ENCODE peak calls at places on chromosomes 3 and 15, in nine cellular contexts. G is PC-3, M is omental fat pad, C is substantia nigra, S is heart left ventricle, V is AG04450, Z is stomach, K is cardiac fibroblast, A is activated T-helper 1 cell treated with Interleukin-2 at 50 U/mL for 16 hours. L is an unnamed sample.

GRCh38 chr15:63401078-63401477 is 19.4 kb upstream of the CA12 start:
- DNase-seq in Z (no peak), M (no peak), A (no peak), V (no peak), S (no peak), G (no peak), C (no peak), K (no peak), L (no peak)

GRCh38 chr3:171056528-171056927 is 30.0 kb upstream of the SLC2A2 start:
- DNase-seq in A (no peak), M (no peak), V (peak; percentile 15), C (no peak), Z (no peak), G (peak; percentile 72), K (peak; percentile 47), S (no peak), L (no peak)

GRCh38 chr3:32117324-32117723 is 10.9 kb downstream of the GPD1L start:
- DNase-seq in Z (no peak), A (no peak), G (peak; percentile 75), C (no peak), S (no peak), V (no peak), M (no peak), K (no peak), L (no peak)

GRCh38 chr3:66817946-66818557 is 180.1 kb upstream of the KBTBD8 start:
- DNase-seq in K (no peak), Z (no peak), V (no peak), A (no peak), M (no peak), S (no peak), G (no peak), C (no peak), L (no peak)

GRCh38 chr3:8607285-8608040 is 37.1 kb downstream of the SSUH2 start:
- DNase-seq in V (peak; percentile 37), S (peak; percentile 73), A (no peak), G (peak; percentile 74), K (peak; percentile 94), Z (peak; percentile 67), C (peak; percentile 32), M (no peak), L (no peak)

GRCh38 chr3:16898595-16899395 is 14.0 kb downstream of the PLCL2 start:
- DNase-seq in C (no peak), Z (no peak), K (no peak), G (no peak), M (no peak), S (peak; percentile 64), V (no peak), A (no peak), L (no peak)

GRCh38 chr15:77420610-77421369 is at the start of gene HMG20A:
- DNase-seq in G (peak; percentile 70), A (peak; percentile 31), Z (peak; percentile 45), M (peak; percentile 26), V (peak; percentile 63), C (peak; percentile 37), K (peak; percentile 92), S (peak; percentile 65), L (peak; percentile 67)

GRCh38 chr15:84749111-84749991 is 959 bp downstream of the ZNF592 start:
- DNase-seq in S (peak; percentile 51), A (peak; percentile 27), V (no peak), M (no peak), K (peak; percentile 41), G (peak; percentile 28), C (peak; percentile 17), Z (peak; percentile 28), L (no peak)

GRCh38 chr3:46892285-46893145 is 15.0 kb downstream of the PTH1R start:
- DNase-seq in K (peak; percentile 76), Z (peak; percentile 73), C (peak; percentile 46), S (peak; percentile 76), M (peak; percentile 34), G (peak; percentile 54), A (no peak), V (peak; percentile 8), L (no peak)

GRCh38 chr3:65402597-65402996 is 636.1 kb downstream of the MAGI1 start:
- DNase-seq in Z (no peak), S (no peak), A (no peak), C (no peak), G (peak; percentile 83), V (peak; percentile 63), K (peak; percentile 71), M (peak; percentile 25), L (peak; percentile 82)

GRCh38 chr15:67091073-67091965 is 25.9 kb downstream of the SMAD3 start:
- DNase-seq in A (peak; percentile 58), K (peak; percentile 93), G (peak; percentile 95), V (peak; percentile 86), S (peak; percentile 79), C (no peak), Z (peak; percentile 76), M (peak; percentile 51), L (peak; percentile 66)

GRCh38 chr15:90809536-90809935 is 58.9 kb upstream of the FURIN start:
- DNase-seq in Z (no peak), K (no peak), C (no peak), S (no peak), G (no peak), A (no peak), M (no peak), V (no peak), L (no peak)

GRCh38 chr3:197368330-197368729 is 69.9 kb upstream of the DLG1 start:
- DNase-seq in M (no peak), S (no peak), V (no peak), G (no peak), A (no peak), C (no peak), K (no peak), Z (no peak), L (no peak)

GRCh38 chr3:8001712-8002111 is 499.9 kb upstream of the LMCD1 start:
- DNase-seq in C (no peak), K (no peak), M (no peak), Z (no peak), V (no peak), A (no peak), G (no peak), S (peak; percentile 28), L (no peak)

GRCh38 chr3:160637081-160637480 is 39.9 kb upstream of the ARL14 start:
- DNase-seq in M (no peak), K (no peak), C (no peak), G (no peak), V (no peak), S (no peak), Z (no peak), A (no peak), L (no peak)

GRCh38 chr15:42498212-42499038 is 3.0 kb downstream of the SNAP23 start:
- DNase-seq in Z (no peak), M (no peak), S (no peak), V (no peak), K (no peak), G (no peak), C (no peak), A (no peak), L (no peak)

GRCh38 chr15:60633426-60633968 is 154.6 kb upstream of the ICE2 start:
- DNase-seq in S (no peak), Z (no peak), A (no peak), V (no peak), G (no peak), K (no peak), C (no peak), M (no peak), L (no peak)

GRCh38 chr15:35194296-35194695 is 109.2 kb upstream of the NANOGP8 start:
- DNase-seq in Z (no peak), V (no peak), S (no peak), M (no peak), K (no peak), C (no peak), A (no peak), G (no peak), L (no peak)

L was measured in skeletal muscle cell.